ENCODE peak calls at places on chromosomes 4 and X, in nine cellular contexts. One of them, this sample, is unnamed.

GRCh38 chr4:86972997-86973396 is 38.2 kb downstream of the AFF1 start:
- DNase-seq in upper lobe of left lung: no peak
- DNase-seq in stomach: peak; percentile 75
- DNase-seq in endothelial cell of umbilical vein: no peak
- DNase-seq in transverse colon: peak; percentile 63
- DNase-seq in sigmoid colon: no peak
- DNase-seq in HepG2: peak; percentile 72
- DNase-seq in suprapubic skin: no peak
- DNase-seq in breast epithelium: peak; percentile 58
- DNase-seq in this sample: no peak

GRCh38 chr4:176435891-176436499 is 116.2 kb downstream of the SPCS3 start:
- DNase-seq in HepG2: no peak
- DNase-seq in endothelial cell of umbilical vein: no peak
- DNase-seq in breast epithelium: no peak
- DNase-seq in stomach: no peak
- DNase-seq in suprapubic skin: no peak
- DNase-seq in transverse colon: no peak
- DNase-seq in upper lobe of left lung: no peak
- DNase-seq in sigmoid colon: no peak
- DNase-seq in this sample: no peak

GRCh38 chr4:85842540-85842939 is 367.6 kb downstream of the ARHGAP24 start:
- DNase-seq in HepG2: no peak
- DNase-seq in breast epithelium: no peak
- DNase-seq in sigmoid colon: no peak
- DNase-seq in suprapubic skin: no peak
- DNase-seq in endothelial cell of umbilical vein: peak; percentile 96
- DNase-seq in upper lobe of left lung: no peak
- DNase-seq in stomach: no peak
- DNase-seq in transverse colon: peak; percentile 14
- DNase-seq in this sample: no peak

GRCh38 chrX:49053223-49054072 is 5.4 kb upstream of the CCDC120 start:
- DNase-seq in stomach: peak; percentile 62
- DNase-seq in endothelial cell of umbilical vein: peak; percentile 67
- DNase-seq in breast epithelium: no peak
- DNase-seq in HepG2: peak; percentile 45
- DNase-seq in suprapubic skin: no peak
- DNase-seq in transverse colon: peak; percentile 69
- DNase-seq in upper lobe of left lung: peak; percentile 94
- DNase-seq in sigmoid colon: peak; percentile 79
- DNase-seq in this sample: peak; percentile 89

GRCh38 chr4:103634236-103634635 is 85.5 kb downstream of the TACR3 start:
- DNase-seq in stomach: no peak
- DNase-seq in HepG2: no peak
- DNase-seq in upper lobe of left lung: no peak
- DNase-seq in breast epithelium: no peak
- DNase-seq in transverse colon: no peak
- DNase-seq in suprapubic skin: no peak
- DNase-seq in endothelial cell of umbilical vein: no peak
- DNase-seq in sigmoid colon: no peak
- DNase-seq in this sample: no peak

GRCh38 chr4:76292730-76293129 is 13.8 kb upstream of the STBD1 start:
- DNase-seq in HepG2: no peak
- DNase-seq in upper lobe of left lung: no peak
- DNase-seq in endothelial cell of umbilical vein: no peak
- DNase-seq in sigmoid colon: no peak
- DNase-seq in transverse colon: no peak
- DNase-seq in suprapubic skin: no peak
- DNase-seq in stomach: no peak
- DNase-seq in breast epithelium: no peak
- DNase-seq in this sample: no peak

GRCh38 chr4:34721835-34722234 is 1522.5 kb downstream of the ARAP2 start:
- DNase-seq in stomach: no peak
- DNase-seq in suprapubic skin: no peak
- DNase-seq in breast epithelium: no peak
- DNase-seq in sigmoid colon: no peak
- DNase-seq in transverse colon: no peak
- DNase-seq in upper lobe of left lung: no peak
- DNase-seq in HepG2: no peak
- DNase-seq in endothelial cell of umbilical vein: no peak
- DNase-seq in this sample: no peak

GRCh38 chr4:138308421-138308820 is 66.3 kb upstream of the SLC7A11 start:
- DNase-seq in HepG2: no peak
- DNase-seq in upper lobe of left lung: no peak
- DNase-seq in endothelial cell of umbilical vein: peak; percentile 3
- DNase-seq in suprapubic skin: no peak
- DNase-seq in stomach: no peak
- DNase-seq in breast epithelium: no peak
- DNase-seq in sigmoid colon: no peak
- DNase-seq in transverse colon: no peak
- DNase-seq in this sample: no peak

GRCh38 chr4:17324431-17324830 is 187.5 kb downstream of the QDPR start:
- DNase-seq in stomach: no peak
- DNase-seq in endothelial cell of umbilical vein: peak; percentile 72
- DNase-seq in sigmoid colon: no peak
- DNase-seq in transverse colon: peak; percentile 11
- DNase-seq in suprapubic skin: no peak
- DNase-seq in breast epithelium: no peak
- DNase-seq in upper lobe of left lung: no peak
- DNase-seq in HepG2: peak; percentile 12
- DNase-seq in this sample: no peak

GRCh38 chr4:16852168-16852567 is 46.3 kb downstream of the LDB2 start:
- DNase-seq in endothelial cell of umbilical vein: peak; percentile 40
- DNase-seq in sigmoid colon: no peak
- DNase-seq in HepG2: no peak
- DNase-seq in breast epithelium: no peak
- DNase-seq in upper lobe of left lung: no peak
- DNase-seq in stomach: no peak
- DNase-seq in suprapubic skin: no peak
- DNase-seq in transverse colon: no peak
- DNase-seq in this sample: no peak

GRCh38 chrX:105701310-105702052 is 120.9 kb upstream of the NRK start:
- DNase-seq in stomach: no peak
- DNase-seq in endothelial cell of umbilical vein: no peak
- DNase-seq in breast epithelium: no peak
- DNase-seq in sigmoid colon: no peak
- DNase-seq in transverse colon: no peak
- DNase-seq in suprapubic skin: no peak
- DNase-seq in HepG2: no peak
- DNase-seq in upper lobe of left lung: no peak
- DNase-seq in this sample: no peak

GRCh38 chrX:110276778-110277177 is 41.1 kb downstream of the AMMECR1 start:
- DNase-seq in suprapubic skin: no peak
- DNase-seq in stomach: no peak
- DNase-seq in upper lobe of left lung: no peak
- DNase-seq in transverse colon: no peak
- DNase-seq in breast epithelium: no peak
- DNase-seq in HepG2: no peak
- DNase-seq in sigmoid colon: no peak
- DNase-seq in endothelial cell of umbilical vein: no peak
- DNase-seq in this sample: no peak

GRCh38 chr4:79886557-79886956 is 186.5 kb downstream of the ANTXR2 start:
- DNase-seq in transverse colon: no peak
- DNase-seq in suprapubic skin: no peak
- DNase-seq in stomach: no peak
- DNase-seq in sigmoid colon: no peak
- DNase-seq in upper lobe of left lung: no peak
- DNase-seq in breast epithelium: no peak
- DNase-seq in endothelial cell of umbilical vein: no peak
- DNase-seq in HepG2: no peak
- DNase-seq in this sample: no peak

GRCh38 chrX:137072396-137072795 is 38.6 kb upstream of the GPR101 start:
- DNase-seq in suprapubic skin: no peak
- DNase-seq in upper lobe of left lung: no peak
- DNase-seq in transverse colon: no peak
- DNase-seq in sigmoid colon: no peak
- DNase-seq in endothelial cell of umbilical vein: no peak
- DNase-seq in breast epithelium: no peak
- DNase-seq in stomach: no peak
- DNase-seq in HepG2: no peak
- DNase-seq in this sample: no peak

DNA sequence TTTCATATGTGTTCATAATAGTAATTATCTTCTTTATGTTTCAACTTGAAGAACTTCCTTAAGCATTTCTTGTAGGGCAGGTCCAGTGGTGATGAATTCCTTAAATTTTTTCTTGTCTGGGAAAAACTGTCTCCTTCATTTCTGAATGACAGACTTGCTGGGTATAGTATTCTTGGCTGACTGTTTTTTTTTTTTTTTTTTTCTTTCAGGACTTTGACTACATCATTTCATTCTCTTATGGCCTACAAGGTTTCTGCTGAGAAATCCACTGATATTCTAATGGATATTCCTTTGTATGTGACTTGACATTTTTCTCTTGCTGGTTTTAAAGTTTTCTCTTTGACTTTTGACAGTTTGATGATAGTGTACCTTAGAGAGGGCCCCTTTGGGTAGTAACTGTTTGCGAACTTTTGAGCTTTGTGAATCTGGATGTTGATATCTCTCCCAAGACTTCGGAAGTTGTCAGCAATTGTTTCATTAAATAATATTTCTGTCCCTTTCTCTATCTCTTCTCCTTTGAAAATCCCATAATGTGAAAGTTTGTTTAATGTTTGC is 54.2 kb downstream of the EDA start:
- DNase-seq in stomach: no peak
- DNase-seq in suprapubic skin: no peak
- DNase-seq in upper lobe of left lung: no peak
- DNase-seq in breast epithelium: no peak
- DNase-seq in endothelial cell of umbilical vein: no peak
- DNase-seq in sigmoid colon: no peak
- DNase-seq in transverse colon: no peak
- DNase-seq in HepG2: no peak
- DNase-seq in this sample: no peak
- H3K9me3 ChIP-seq in stomach: peaks cover 45% of the 10 kb centered on the region
- H3K9me3 ChIP-seq in suprapubic skin: no peaks in the 10 kb centered on the region
- H3K9me3 ChIP-seq in upper lobe of left lung: no peaks in the 10 kb centered on the region
- H3K9me3 ChIP-seq in breast epithelium: peaks cover 36% of the 10 kb centered on the region
- H3K9me3 ChIP-seq in endothelial cell of umbilical vein: no peaks in the 10 kb centered on the region
- H3K9me3 ChIP-seq in sigmoid colon: no peaks in the 10 kb centered on the region
- H3K9me3 ChIP-seq in transverse colon: no peaks in the 10 kb centered on the region
- H3K9me3 ChIP-seq in HepG2: peaks cover 19% of the 10 kb centered on the region
- H3K9me3 ChIP-seq in this sample: no peaks in the 10 kb centered on the region

GRCh38 chr4:15001825-15002658 is at the start of gene CPEB2:
- DNase-seq in endothelial cell of umbilical vein: peak; percentile 97
- DNase-seq in suprapubic skin: peak; percentile 97
- DNase-seq in HepG2: peak; percentile 86
- DNase-seq in upper lobe of left lung: peak; percentile 99
- DNase-seq in sigmoid colon: peak; percentile 98
- DNase-seq in transverse colon: peak; percentile 96
- DNase-seq in breast epithelium: peak; percentile 93
- DNase-seq in stomach: peak; percentile 97
- DNase-seq in this sample: peak; percentile 99
- TF ChIP-seq POLR2AphosphoS5 in endothelial cell of umbilical vein: peak; percentile 96
- TF ChIP-seq POLR2AphosphoS5 in suprapubic skin: peak; percentile 90
- TF ChIP-seq POLR2AphosphoS5 in HepG2: peak; percentile 82
- TF ChIP-seq POLR2AphosphoS5 in upper lobe of left lung: peak; percentile 98
- TF ChIP-seq POLR2AphosphoS5 in sigmoid colon: peak; percentile 98
- TF ChIP-seq POLR2AphosphoS5 in transverse colon: peak; percentile 98
- TF ChIP-seq POLR2AphosphoS5 in breast epithelium: peak; percentile 84
- TF ChIP-seq POLR2AphosphoS5 in stomach: peak; percentile 99
- TF ChIP-seq POLR2AphosphoS5 in this sample: peak; percentile 99

GRCh38 chrX:130085551-130085986 is 24.7 kb downstream of the ELF4 start:
- DNase-seq in upper lobe of left lung: no peak
- DNase-seq in suprapubic skin: no peak
- DNase-seq in endothelial cell of umbilical vein: peak; percentile 90
- DNase-seq in stomach: no peak
- DNase-seq in breast epithelium: no peak
- DNase-seq in sigmoid colon: no peak
- DNase-seq in HepG2: no peak
- DNase-seq in transverse colon: no peak
- DNase-seq in this sample: no peak

GRCh38 chrX:130086414-130087207 is 23.7 kb downstream of the ELF4 start:
- DNase-seq in HepG2: no peak
- DNase-seq in suprapubic skin: no peak
- DNase-seq in upper lobe of left lung: no peak
- DNase-seq in transverse colon: peak; percentile 56
- DNase-seq in sigmoid colon: no peak
- DNase-seq in stomach: no peak
- DNase-seq in breast epithelium: no peak
- DNase-seq in endothelial cell of umbilical vein: no peak
- DNase-seq in this sample: peak; percentile 93

GRCh38 chrX:130083656-130084382 is 26.5 kb downstream of the ELF4 start:
- DNase-seq in suprapubic skin: no peak
- DNase-seq in upper lobe of left lung: no peak
- DNase-seq in transverse colon: no peak
- DNase-seq in sigmoid colon: no peak
- DNase-seq in breast epithelium: no peak
- DNase-seq in HepG2: no peak
- DNase-seq in stomach: no peak
- DNase-seq in endothelial cell of umbilical vein: no peak
- DNase-seq in this sample: peak; percentile 88

GRCh38 chrX:130083107-130083490 is 27.2 kb downstream of the ELF4 start:
- DNase-seq in sigmoid colon: no peak
- DNase-seq in upper lobe of left lung: no peak
- DNase-seq in stomach: no peak
- DNase-seq in suprapubic skin: no peak
- DNase-seq in endothelial cell of umbilical vein: no peak
- DNase-seq in HepG2: no peak
- DNase-seq in breast epithelium: no peak
- DNase-seq in transverse colon: no peak
- DNase-seq in this sample: no peak

GRCh38 chrX:130084651-130085237 is 25.6 kb downstream of the ELF4 start:
- DNase-seq in stomach: no peak
- DNase-seq in suprapubic skin: no peak
- DNase-seq in breast epithelium: no peak
- DNase-seq in endothelial cell of umbilical vein: no peak
- DNase-seq in transverse colon: no peak
- DNase-seq in sigmoid colon: no peak
- DNase-seq in HepG2: no peak
- DNase-seq in upper lobe of left lung: no peak
- DNase-seq in this sample: no peak
- TF ChIP-seq POLR2A in stomach: no peak
- TF ChIP-seq POLR2A in suprapubic skin: no peak
- TF ChIP-seq POLR2A in breast epithelium: no peak
- TF ChIP-seq POLR2A in endothelial cell of umbilical vein: no peak
- TF ChIP-seq POLR2A in transverse colon: no peak
- TF ChIP-seq POLR2A in sigmoid colon: no peak
- TF ChIP-seq POLR2A in HepG2: no peak
- TF ChIP-seq POLR2A in upper lobe of left lung: no peak
- TF ChIP-seq POLR2A in this sample: no peak

GRCh38 chr4:173666-174314 is 49.5 kb downstream of the ZNF718 start:
- DNase-seq in breast epithelium: no peak
- DNase-seq in stomach: no peak
- DNase-seq in sigmoid colon: no peak
- DNase-seq in endothelial cell of umbilical vein: no peak
- DNase-seq in HepG2: no peak
- DNase-seq in transverse colon: no peak
- DNase-seq in upper lobe of left lung: no peak
- DNase-seq in suprapubic skin: no peak
- DNase-seq in this sample: no peak
- H3K9me3 ChIP-seq in breast epithelium: peaks cover 100% of the 10 kb centered on the region
- H3K9me3 ChIP-seq in stomach: peaks cover 100% of the 10 kb centered on the region
- H3K9me3 ChIP-seq in sigmoid colon: peaks cover 69% of the 10 kb centered on the region
- H3K9me3 ChIP-seq in endothelial cell of umbilical vein: peaks cover 2% of the 10 kb centered on the region
- H3K9me3 ChIP-seq in HepG2: peaks cover 76% of the 10 kb centered on the region
- H3K9me3 ChIP-seq in transverse colon: peaks cover 73% of the 10 kb centered on the region
- H3K9me3 ChIP-seq in upper lobe of left lung: peaks cover 77% of the 10 kb centered on the region
- H3K9me3 ChIP-seq in suprapubic skin: peaks cover 59% of the 10 kb centered on the region
- H3K9me3 ChIP-seq in this sample: peaks cover 93% of the 10 kb centered on the region

This sample was measured in spleen.